ENCODE peak calls at places on chromosomes 11 and 22, in nine cellular contexts. One of them, this sample, is unnamed.

GRCh38 chr22:48588881-48589450 is 1238.7 kb downstream of the BRD1 start:
- DNase-seq in mucosa of descending colon: no peak
- DNase-seq in AG09319: no peak
- DNase-seq in GM03348: no peak
- DNase-seq in C1 segment of cervical spinal cord: no peak
- DNase-seq in AG04449: no peak
- DNase-seq in aorta: no peak
- DNase-seq in AG04450: no peak
- DNase-seq in KG1: no peak
- DNase-seq in this sample: no peak

GRCh38 chr11:328012-328411 is 7.4 kb upstream of the IFITM3 start:
- DNase-seq in mucosa of descending colon: peak
- DNase-seq in AG09319: no peak
- DNase-seq in GM03348: no peak
- DNase-seq in C1 segment of cervical spinal cord: no peak
- DNase-seq in AG04449: no peak
- DNase-seq in aorta: no peak
- DNase-seq in AG04450: no peak
- DNase-seq in KG1: no peak
- DNase-seq in this sample: no peak

GRCh38 chr11:94583885-94584500 is 16.8 kb downstream of the PIWIL4 start:
- DNase-seq in mucosa of descending colon: no peak
- DNase-seq in AG09319: no peak
- DNase-seq in GM03348: peak
- DNase-seq in C1 segment of cervical spinal cord: no peak
- DNase-seq in AG04449: no peak
- DNase-seq in aorta: no peak
- DNase-seq in AG04450: no peak
- DNase-seq in KG1: no peak
- DNase-seq in this sample: peak

GRCh38 chr22:50490531-50491308 is 4.1 kb downstream of the MIOX start:
- DNase-seq in mucosa of descending colon: no peak
- DNase-seq in AG09319: no peak
- DNase-seq in GM03348: no peak
- DNase-seq in C1 segment of cervical spinal cord: no peak
- DNase-seq in AG04449: no peak
- DNase-seq in aorta: no peak
- DNase-seq in AG04450: no peak
- DNase-seq in KG1: no peak
- DNase-seq in this sample: no peak

GRCh38 chr22:26579331-26579886 is 10.5 kb downstream of the TPST2 start:
- DNase-seq in mucosa of descending colon: peak
- DNase-seq in AG09319: no peak
- DNase-seq in GM03348: no peak
- DNase-seq in C1 segment of cervical spinal cord: peak
- DNase-seq in AG04449: no peak
- DNase-seq in aorta: peak
- DNase-seq in AG04450: no peak
- DNase-seq in KG1: peak
- DNase-seq in this sample: peak

GRCh38 chr11:1670928-1671371 is 26.0 kb upstream of the KRTAP5-6 start:
- DNase-seq in mucosa of descending colon: peak
- DNase-seq in AG09319: no peak
- DNase-seq in GM03348: no peak
- DNase-seq in C1 segment of cervical spinal cord: no peak
- DNase-seq in AG04449: no peak
- DNase-seq in aorta: peak
- DNase-seq in AG04450: no peak
- DNase-seq in KG1: no peak
- DNase-seq in this sample: no peak

GRCh38 chr22:19691721-19692341 is 22.5 kb upstream of the SEPTIN5 start:
- DNase-seq in mucosa of descending colon: no peak
- DNase-seq in AG09319: peak
- DNase-seq in GM03348: peak
- DNase-seq in C1 segment of cervical spinal cord: no peak
- DNase-seq in AG04449: no peak
- DNase-seq in aorta: no peak
- DNase-seq in AG04450: peak
- DNase-seq in KG1: no peak
- DNase-seq in this sample: no peak

GRCh38 chr22:41327124-41327523 is 25.8 kb downstream of the ZC3H7B start:
- DNase-seq in mucosa of descending colon: no peak
- DNase-seq in AG09319: no peak
- DNase-seq in GM03348: no peak
- DNase-seq in C1 segment of cervical spinal cord: peak
- DNase-seq in AG04449: no peak
- DNase-seq in aorta: no peak
- DNase-seq in AG04450: no peak
- DNase-seq in KG1: no peak
- DNase-seq in this sample: peak